ENCODE peak calls at places on chromosomes 5 and 9, in six cellular contexts. One of them, this sample, is unnamed. For H3K9me3, the result is how much of the 10 kb centered on the place peaks cover.

GRCh38 chr9:95736891-95737522 is 138.5 kb upstream of the ERCC6L2 start:
- DNase-seq in RWPE2: no peak
- DNase-seq in cardiac muscle cell: no peak
- DNase-seq in uterus: no peak
- DNase-seq in colonic mucosa: no peak
- DNase-seq in body of pancreas: no peak
- DNase-seq in this sample: no peak

GRCh38 chr5:146466521-146467349 is 19.6 kb downstream of the TCERG1 start:
- DNase-seq in RWPE2: no peak
- DNase-seq in cardiac muscle cell: peak
- DNase-seq in uterus: no peak
- DNase-seq in colonic mucosa: no peak
- DNase-seq in body of pancreas: no peak
- DNase-seq in this sample: no peak

GRCh38 chr5:173281910-173282309 is 46.3 kb downstream of the STC2 start:
- DNase-seq in RWPE2: no peak
- DNase-seq in cardiac muscle cell: peak
- DNase-seq in uterus: no peak
- DNase-seq in colonic mucosa: no peak
- DNase-seq in body of pancreas: no peak
- DNase-seq in this sample: no peak

GRCh38 chr5:38330207-38330606 is 71.8 kb downstream of the EGFLAM start:
- DNase-seq in RWPE2: no peak
- DNase-seq in cardiac muscle cell: no peak
- DNase-seq in uterus: no peak
- DNase-seq in colonic mucosa: no peak
- DNase-seq in body of pancreas: no peak
- DNase-seq in this sample: no peak

GRCh38 chr5:35202319-35203111 is 27.8 kb downstream of the PRLR start:
- DNase-seq in RWPE2: no peak
- DNase-seq in cardiac muscle cell: peak
- DNase-seq in uterus: no peak
- DNase-seq in colonic mucosa: peak
- DNase-seq in body of pancreas: peak
- DNase-seq in this sample: no peak

GRCh38 chr9:79014929-79015699 is 556.7 kb upstream of the TLE4 start:
- DNase-seq in RWPE2: no peak
- DNase-seq in cardiac muscle cell: no peak
- DNase-seq in uterus: no peak
- DNase-seq in colonic mucosa: no peak
- DNase-seq in body of pancreas: no peak
- DNase-seq in this sample: no peak

GRCh38 chr9:68887232-68887631 is 126.7 kb downstream of the PRKACG start:
- DNase-seq in RWPE2: no peak
- DNase-seq in cardiac muscle cell: no peak
- DNase-seq in uterus: no peak
- DNase-seq in colonic mucosa: no peak
- DNase-seq in body of pancreas: no peak
- DNase-seq in this sample: no peak

GRCh38 chr9:136424750-136425362 is 14.4 kb downstream of the PMPCA start:
- DNase-seq in RWPE2: peak
- DNase-seq in cardiac muscle cell: no peak
- DNase-seq in uterus: no peak
- DNase-seq in colonic mucosa: no peak
- DNase-seq in body of pancreas: no peak
- DNase-seq in this sample: no peak

GRCh38 chr9:119365291-119366027 is 3.8 kb downstream of the BRINP1 start:
- DNase-seq in RWPE2: no peak
- DNase-seq in cardiac muscle cell: peak
- DNase-seq in uterus: no peak
- DNase-seq in colonic mucosa: no peak
- DNase-seq in body of pancreas: no peak
- DNase-seq in this sample: no peak

GRCh38 chr5:78009937-78010527 is 233.9 kb upstream of the TBCA start:
- DNase-seq in RWPE2: no peak
- DNase-seq in cardiac muscle cell: peak
- DNase-seq in uterus: no peak
- DNase-seq in colonic mucosa: no peak
- DNase-seq in body of pancreas: no peak
- DNase-seq in this sample: no peak

GRCh38 chr5:55175781-55176175 is 2.8 kb upstream of the CDC20B start:
- DNase-seq in RWPE2: no peak
- DNase-seq in cardiac muscle cell: no peak
- DNase-seq in uterus: no peak
- DNase-seq in colonic mucosa: no peak
- DNase-seq in body of pancreas: no peak
- DNase-seq in this sample: no peak

GRCh38 chr9:79974806-79975422 is 403.1 kb downstream of the TLE4 start:
- DNase-seq in RWPE2: no peak
- DNase-seq in cardiac muscle cell: no peak
- DNase-seq in uterus: no peak
- DNase-seq in colonic mucosa: no peak
- DNase-seq in body of pancreas: peak
- DNase-seq in this sample: no peak

GRCh38 chr5:61026004-61026403 is 81.0 kb downstream of the NDUFAF2 start:
- DNase-seq in RWPE2: no peak
- DNase-seq in cardiac muscle cell: no peak
- DNase-seq in uterus: no peak
- DNase-seq in colonic mucosa: no peak
- DNase-seq in body of pancreas: no peak
- DNase-seq in this sample: no peak

GRCh38 chr5:105413406-105413990 is 1850.9 kb upstream of the NUDT12 start:
- DNase-seq in RWPE2: no peak
- DNase-seq in cardiac muscle cell: no peak
- DNase-seq in uterus: no peak
- DNase-seq in colonic mucosa: no peak
- DNase-seq in body of pancreas: no peak
- DNase-seq in this sample: no peak

GRCh38 chr5:12093586-12093985 is 189.3 kb upstream of the CTNND2 start:
- DNase-seq in RWPE2: no peak
- DNase-seq in cardiac muscle cell: no peak
- DNase-seq in uterus: no peak
- DNase-seq in colonic mucosa: no peak
- DNase-seq in body of pancreas: no peak
- DNase-seq in this sample: no peak
- H3K9me3 ChIP-seq in RWPE2: under half
- H3K9me3 ChIP-seq in cardiac muscle cell: under half
- H3K9me3 ChIP-seq in uterus: under half
- H3K9me3 ChIP-seq in colonic mucosa: under half
- H3K9me3 ChIP-seq in body of pancreas: under half
- H3K9me3 ChIP-seq in this sample: under half

GRCh38 chr5:119136666-119137318 is 65.9 kb downstream of the DMXL1 start:
- DNase-seq in RWPE2: no peak
- DNase-seq in cardiac muscle cell: no peak
- DNase-seq in uterus: no peak
- DNase-seq in colonic mucosa: no peak
- DNase-seq in body of pancreas: peak
- DNase-seq in this sample: no peak
- H3K9me3 ChIP-seq in RWPE2: under half
- H3K9me3 ChIP-seq in cardiac muscle cell: under half
- H3K9me3 ChIP-seq in uterus: under half
- H3K9me3 ChIP-seq in colonic mucosa: under half
- H3K9me3 ChIP-seq in body of pancreas: under half
- H3K9me3 ChIP-seq in this sample: under half

GRCh38 chr5:180251887-180252286 is 40.0 kb downstream of the MAPK9 start:
- DNase-seq in RWPE2: no peak
- DNase-seq in cardiac muscle cell: no peak
- DNase-seq in uterus: no peak
- DNase-seq in colonic mucosa: no peak
- DNase-seq in body of pancreas: no peak
- DNase-seq in this sample: no peak
- H3K9me3 ChIP-seq in RWPE2: half or more
- H3K9me3 ChIP-seq in cardiac muscle cell: under half
- H3K9me3 ChIP-seq in uterus: under half
- H3K9me3 ChIP-seq in colonic mucosa: under half
- H3K9me3 ChIP-seq in body of pancreas: under half
- H3K9me3 ChIP-seq in this sample: under half

GRCh38 chr5:110219769-110220168 is 506.7 kb downstream of the TMEM232 start:
- DNase-seq in RWPE2: no peak
- DNase-seq in cardiac muscle cell: no peak
- DNase-seq in uterus: no peak
- DNase-seq in colonic mucosa: no peak
- DNase-seq in body of pancreas: no peak
- DNase-seq in this sample: no peak
- H3K9me3 ChIP-seq in RWPE2: under half
- H3K9me3 ChIP-seq in cardiac muscle cell: under half
- H3K9me3 ChIP-seq in uterus: under half
- H3K9me3 ChIP-seq in colonic mucosa: under half
- H3K9me3 ChIP-seq in body of pancreas: under half
- H3K9me3 ChIP-seq in this sample: under half

GRCh38 chr9:7879551-7880245 is 80.1 kb upstream of the DMAC1 start:
- DNase-seq in RWPE2: no peak
- DNase-seq in cardiac muscle cell: no peak
- DNase-seq in uterus: no peak
- DNase-seq in colonic mucosa: no peak
- DNase-seq in body of pancreas: no peak
- DNase-seq in this sample: no peak
- H3K9me3 ChIP-seq in RWPE2: under half
- H3K9me3 ChIP-seq in cardiac muscle cell: under half
- H3K9me3 ChIP-seq in uterus: under half
- H3K9me3 ChIP-seq in colonic mucosa: under half
- H3K9me3 ChIP-seq in body of pancreas: under half
- H3K9me3 ChIP-seq in this sample: under half

GRCh38 chr9:88418025-88418424 is 29.8 kb downstream of the SPIN1 start:
- DNase-seq in RWPE2: no peak
- DNase-seq in cardiac muscle cell: no peak
- DNase-seq in uterus: no peak
- DNase-seq in colonic mucosa: no peak
- DNase-seq in body of pancreas: no peak
- DNase-seq in this sample: no peak
- H3K9me3 ChIP-seq in RWPE2: under half
- H3K9me3 ChIP-seq in cardiac muscle cell: under half
- H3K9me3 ChIP-seq in uterus: under half
- H3K9me3 ChIP-seq in colonic mucosa: under half
- H3K9me3 ChIP-seq in body of pancreas: under half
- H3K9me3 ChIP-seq in this sample: under half

DNA sequence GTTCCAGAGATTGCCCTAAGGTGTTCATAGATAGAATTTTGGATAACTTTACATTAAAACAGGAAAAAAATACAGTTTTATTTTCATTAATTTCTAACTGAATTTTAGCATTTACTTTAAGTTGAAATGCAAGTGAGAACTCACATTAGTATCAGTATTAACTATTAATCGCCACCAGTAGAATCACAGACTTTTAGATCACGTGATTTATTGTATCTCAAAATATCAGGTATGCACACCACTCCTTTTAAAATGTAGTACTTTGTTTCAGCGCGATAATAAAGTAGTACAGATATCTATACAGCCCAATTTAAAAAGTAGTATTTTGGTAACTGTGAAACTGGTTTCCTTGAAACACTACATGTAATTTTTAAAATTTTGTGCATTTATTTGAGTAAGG is 978.7 kb downstream of the DNAH5 start:
- DNase-seq in RWPE2: no peak
- DNase-seq in cardiac muscle cell: no peak
- DNase-seq in uterus: no peak
- DNase-seq in colonic mucosa: no peak
- DNase-seq in body of pancreas: no peak
- DNase-seq in this sample: no peak
- H3K9me3 ChIP-seq in RWPE2: under half
- H3K9me3 ChIP-seq in cardiac muscle cell: under half
- H3K9me3 ChIP-seq in uterus: under half
- H3K9me3 ChIP-seq in colonic mucosa: under half
- H3K9me3 ChIP-seq in body of pancreas: under half
- H3K9me3 ChIP-seq in this sample: under half

GRCh38 chr5:124276166-124276565 is 470.3 kb downstream of the ZNF608 start:
- DNase-seq in RWPE2: no peak
- DNase-seq in cardiac muscle cell: no peak
- DNase-seq in uterus: no peak
- DNase-seq in colonic mucosa: no peak
- DNase-seq in body of pancreas: no peak
- DNase-seq in this sample: no peak

GRCh38 chr5:124279146-124279545 is 467.3 kb downstream of the ZNF608 start:
- DNase-seq in RWPE2: no peak
- DNase-seq in cardiac muscle cell: no peak
- DNase-seq in uterus: no peak
- DNase-seq in colonic mucosa: no peak
- DNase-seq in body of pancreas: no peak
- DNase-seq in this sample: no peak

GRCh38 chr5:124280044-124280443 is 466.4 kb downstream of the ZNF608 start:
- DNase-seq in RWPE2: no peak
- DNase-seq in cardiac muscle cell: no peak
- DNase-seq in uterus: no peak
- DNase-seq in colonic mucosa: no peak
- DNase-seq in body of pancreas: no peak
- DNase-seq in this sample: no peak

GRCh38 chr5:124277767-124278536 is 468.5 kb downstream of the ZNF608 start:
- DNase-seq in RWPE2: no peak
- DNase-seq in cardiac muscle cell: no peak
- DNase-seq in uterus: no peak
- DNase-seq in colonic mucosa: no peak
- DNase-seq in body of pancreas: no peak
- DNase-seq in this sample: no peak

DNA sequence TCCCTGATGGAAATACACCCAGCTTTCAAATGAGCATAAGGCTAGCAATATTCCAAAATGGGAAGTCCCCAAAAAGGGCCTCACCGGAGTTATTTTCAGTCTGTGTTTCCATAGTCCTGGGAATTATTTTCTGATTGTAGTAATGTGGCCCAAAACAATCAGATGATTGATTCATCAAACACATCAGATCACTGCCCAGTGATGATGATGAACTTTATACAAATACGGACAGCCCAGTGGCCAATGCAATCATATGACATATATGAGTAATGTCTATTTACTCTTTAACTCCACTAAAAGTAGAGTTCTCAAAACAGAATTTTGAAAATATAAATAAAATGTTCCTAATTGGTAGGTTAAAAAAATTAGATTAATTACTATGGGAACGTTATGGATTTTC is 467.8 kb downstream of the ZNF608 start:
- DNase-seq in RWPE2: no peak
- DNase-seq in cardiac muscle cell: no peak
- DNase-seq in uterus: no peak
- DNase-seq in colonic mucosa: no peak
- DNase-seq in body of pancreas: no peak
- DNase-seq in this sample: no peak
- H3K9me3 ChIP-seq in RWPE2: under half
- H3K9me3 ChIP-seq in cardiac muscle cell: under half
- H3K9me3 ChIP-seq in uterus: under half
- H3K9me3 ChIP-seq in colonic mucosa: under half
- H3K9me3 ChIP-seq in body of pancreas: under half
- H3K9me3 ChIP-seq in this sample: under half

DNA sequence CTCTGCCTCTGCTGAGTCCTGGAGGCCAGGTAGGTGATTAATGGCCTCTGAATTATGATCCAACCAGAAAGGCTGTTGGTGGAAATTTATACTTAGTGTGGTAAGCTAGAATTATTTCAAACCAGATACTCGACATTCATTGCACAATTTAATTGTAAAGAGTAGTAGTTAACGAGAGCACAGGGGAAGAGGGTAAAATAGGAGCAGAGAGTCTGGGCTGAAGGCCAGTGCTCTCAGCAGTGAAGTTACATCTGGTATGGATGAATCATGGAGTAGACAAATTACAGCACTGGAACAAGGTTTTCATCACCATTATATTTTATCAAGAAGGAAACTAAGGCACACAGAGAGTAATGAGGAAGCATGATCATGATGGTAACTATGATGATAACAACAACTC is 92.5 kb downstream of the TLR4 start:
- DNase-seq in RWPE2: no peak
- DNase-seq in cardiac muscle cell: peak
- DNase-seq in uterus: no peak
- DNase-seq in colonic mucosa: no peak
- DNase-seq in body of pancreas: no peak
- DNase-seq in this sample: no peak
- H3K9me3 ChIP-seq in RWPE2: under half
- H3K9me3 ChIP-seq in cardiac muscle cell: under half
- H3K9me3 ChIP-seq in uterus: under half
- H3K9me3 ChIP-seq in colonic mucosa: under half
- H3K9me3 ChIP-seq in body of pancreas: under half
- H3K9me3 ChIP-seq in this sample: under half